ENCODE peak calls at places on chromosomes 2 and 18, in eight cellular contexts. One of them, this sample, is unnamed.

GRCh38 chr2:241080405-241081189 is 21.5 kb downstream of the MTERF4 start:
- DNase-seq in fibroblast of villous mesenchyme: no peak
- DNase-seq in psoas muscle: peak
- DNase-seq in activated gamma-delta T cell treated with Interleukin-2 at 50 U/mL for 16 hours: no peak
- DNase-seq in stimulated activated naive B cell treated with anti-CD40 and anti-IgM and Interleukin-4, amounts not matched to agents 10 μg/mL and 1 μg/mL and 100 μg/mL, for 72 hours: no peak
- DNase-seq in BJ: no peak
- DNase-seq in GM03348: no peak
- DNase-seq in NCI-H2029: no peak
- DNase-seq in this sample: peak

GRCh38 chr2:118881490-118882129 is 34.2 kb upstream of the EN1 start:
- DNase-seq in fibroblast of villous mesenchyme: peak
- DNase-seq in psoas muscle: no peak
- DNase-seq in activated gamma-delta T cell treated with Interleukin-2 at 50 U/mL for 16 hours: peak
- DNase-seq in stimulated activated naive B cell treated with anti-CD40 and anti-IgM and Interleukin-4, amounts not matched to agents 10 μg/mL and 1 μg/mL and 100 μg/mL, for 72 hours: peak
- DNase-seq in BJ: no peak
- DNase-seq in GM03348: peak
- DNase-seq in NCI-H2029: peak
- DNase-seq in this sample: peak

GRCh38 chr2:64945973-64946736 is 43.0 kb upstream of the SLC1A4 start:
- DNase-seq in fibroblast of villous mesenchyme: peak
- DNase-seq in psoas muscle: no peak
- DNase-seq in activated gamma-delta T cell treated with Interleukin-2 at 50 U/mL for 16 hours: peak
- DNase-seq in stimulated activated naive B cell treated with anti-CD40 and anti-IgM and Interleukin-4, amounts not matched to agents 10 μg/mL and 1 μg/mL and 100 μg/mL, for 72 hours: peak
- DNase-seq in BJ: no peak
- DNase-seq in GM03348: peak
- DNase-seq in NCI-H2029: no peak
- DNase-seq in this sample: peak

GRCh38 chr2:240523451-240524281 is 34.1 kb downstream of the ANKMY1 start:
- DNase-seq in fibroblast of villous mesenchyme: no peak
- DNase-seq in psoas muscle: no peak
- DNase-seq in activated gamma-delta T cell treated with Interleukin-2 at 50 U/mL for 16 hours: no peak
- DNase-seq in stimulated activated naive B cell treated with anti-CD40 and anti-IgM and Interleukin-4, amounts not matched to agents 10 μg/mL and 1 μg/mL and 100 μg/mL, for 72 hours: no peak
- DNase-seq in BJ: no peak
- DNase-seq in GM03348: peak
- DNase-seq in NCI-H2029: no peak
- DNase-seq in this sample: no peak

GRCh38 chr2:204988836-204989235 is 443.6 kb downstream of the PARD3B start:
- DNase-seq in fibroblast of villous mesenchyme: no peak
- DNase-seq in psoas muscle: no peak
- DNase-seq in activated gamma-delta T cell treated with Interleukin-2 at 50 U/mL for 16 hours: no peak
- DNase-seq in stimulated activated naive B cell treated with anti-CD40 and anti-IgM and Interleukin-4, amounts not matched to agents 10 μg/mL and 1 μg/mL and 100 μg/mL, for 72 hours: no peak
- DNase-seq in BJ: no peak
- DNase-seq in GM03348: no peak
- DNase-seq in NCI-H2029: no peak
- DNase-seq in this sample: no peak

GRCh38 chr2:101528501-101528900 is 53.6 kb upstream of the RFX8 start:
- DNase-seq in fibroblast of villous mesenchyme: no peak
- DNase-seq in psoas muscle: no peak
- DNase-seq in activated gamma-delta T cell treated with Interleukin-2 at 50 U/mL for 16 hours: no peak
- DNase-seq in stimulated activated naive B cell treated with anti-CD40 and anti-IgM and Interleukin-4, amounts not matched to agents 10 μg/mL and 1 μg/mL and 100 μg/mL, for 72 hours: no peak
- DNase-seq in BJ: no peak
- DNase-seq in GM03348: no peak
- DNase-seq in NCI-H2029: no peak
- DNase-seq in this sample: no peak

GRCh38 chr2:65382776-65383357 is 49.5 kb downstream of the SPRED2 start:
- DNase-seq in fibroblast of villous mesenchyme: peak
- DNase-seq in psoas muscle: peak
- DNase-seq in activated gamma-delta T cell treated with Interleukin-2 at 50 U/mL for 16 hours: peak
- DNase-seq in stimulated activated naive B cell treated with anti-CD40 and anti-IgM and Interleukin-4, amounts not matched to agents 10 μg/mL and 1 μg/mL and 100 μg/mL, for 72 hours: peak
- DNase-seq in BJ: peak
- DNase-seq in GM03348: peak
- DNase-seq in NCI-H2029: peak
- DNase-seq in this sample: peak

GRCh38 chr2:237532225-237532624 is 34.1 kb upstream of the PRLH start:
- DNase-seq in fibroblast of villous mesenchyme: no peak
- DNase-seq in psoas muscle: no peak
- DNase-seq in activated gamma-delta T cell treated with Interleukin-2 at 50 U/mL for 16 hours: no peak
- DNase-seq in stimulated activated naive B cell treated with anti-CD40 and anti-IgM and Interleukin-4, amounts not matched to agents 10 μg/mL and 1 μg/mL and 100 μg/mL, for 72 hours: no peak
- DNase-seq in BJ: no peak
- DNase-seq in GM03348: no peak
- DNase-seq in NCI-H2029: no peak
- DNase-seq in this sample: no peak

GRCh38 chr2:121776885-121777698 is 21.6 kb downstream of the TSN start:
- DNase-seq in fibroblast of villous mesenchyme: no peak
- DNase-seq in psoas muscle: no peak
- DNase-seq in activated gamma-delta T cell treated with Interleukin-2 at 50 U/mL for 16 hours: no peak
- DNase-seq in stimulated activated naive B cell treated with anti-CD40 and anti-IgM and Interleukin-4, amounts not matched to agents 10 μg/mL and 1 μg/mL and 100 μg/mL, for 72 hours: no peak
- DNase-seq in BJ: no peak
- DNase-seq in GM03348: no peak
- DNase-seq in NCI-H2029: no peak
- DNase-seq in this sample: no peak

GRCh38 chr2:146984014-146984413 is 860.8 kb upstream of the ACVR2A start:
- DNase-seq in fibroblast of villous mesenchyme: no peak
- DNase-seq in psoas muscle: no peak
- DNase-seq in activated gamma-delta T cell treated with Interleukin-2 at 50 U/mL for 16 hours: no peak
- DNase-seq in stimulated activated naive B cell treated with anti-CD40 and anti-IgM and Interleukin-4, amounts not matched to agents 10 μg/mL and 1 μg/mL and 100 μg/mL, for 72 hours: no peak
- DNase-seq in BJ: no peak
- DNase-seq in GM03348: no peak
- DNase-seq in NCI-H2029: no peak
- DNase-seq in this sample: no peak

GRCh38 chr2:170307988-170308387 is 130.0 kb downstream of the MYO3B start:
- DNase-seq in fibroblast of villous mesenchyme: no peak
- DNase-seq in psoas muscle: no peak
- DNase-seq in activated gamma-delta T cell treated with Interleukin-2 at 50 U/mL for 16 hours: no peak
- DNase-seq in stimulated activated naive B cell treated with anti-CD40 and anti-IgM and Interleukin-4, amounts not matched to agents 10 μg/mL and 1 μg/mL and 100 μg/mL, for 72 hours: no peak
- DNase-seq in BJ: no peak
- DNase-seq in GM03348: no peak
- DNase-seq in NCI-H2029: no peak
- DNase-seq in this sample: no peak

GRCh38 chr2:41965173-41965875 is 82.5 kb upstream of the PKDCC start:
- DNase-seq in fibroblast of villous mesenchyme: no peak
- DNase-seq in psoas muscle: no peak
- DNase-seq in activated gamma-delta T cell treated with Interleukin-2 at 50 U/mL for 16 hours: no peak
- DNase-seq in stimulated activated naive B cell treated with anti-CD40 and anti-IgM and Interleukin-4, amounts not matched to agents 10 μg/mL and 1 μg/mL and 100 μg/mL, for 72 hours: no peak
- DNase-seq in BJ: no peak
- DNase-seq in GM03348: no peak
- DNase-seq in NCI-H2029: no peak
- DNase-seq in this sample: no peak

GRCh38 chr18:67508146-67508545 is 8.4 kb downstream of the DSEL start:
- DNase-seq in fibroblast of villous mesenchyme: no peak
- DNase-seq in psoas muscle: no peak
- DNase-seq in activated gamma-delta T cell treated with Interleukin-2 at 50 U/mL for 16 hours: no peak
- DNase-seq in stimulated activated naive B cell treated with anti-CD40 and anti-IgM and Interleukin-4, amounts not matched to agents 10 μg/mL and 1 μg/mL and 100 μg/mL, for 72 hours: no peak
- DNase-seq in BJ: no peak
- DNase-seq in GM03348: no peak
- DNase-seq in NCI-H2029: no peak
- DNase-seq in this sample: no peak

GRCh38 chr2:64327510-64328414 is 126.2 kb upstream of the LGALSL start:
- DNase-seq in fibroblast of villous mesenchyme: peak
- DNase-seq in psoas muscle: peak
- DNase-seq in activated gamma-delta T cell treated with Interleukin-2 at 50 U/mL for 16 hours: peak
- DNase-seq in stimulated activated naive B cell treated with anti-CD40 and anti-IgM and Interleukin-4, amounts not matched to agents 10 μg/mL and 1 μg/mL and 100 μg/mL, for 72 hours: peak
- DNase-seq in BJ: no peak
- DNase-seq in GM03348: peak
- DNase-seq in NCI-H2029: no peak
- DNase-seq in this sample: peak

GRCh38 chr2:200585340-200585729 is 479 bp upstream of the AOX1 start:
- DNase-seq in fibroblast of villous mesenchyme: no peak
- DNase-seq in psoas muscle: no peak
- DNase-seq in activated gamma-delta T cell treated with Interleukin-2 at 50 U/mL for 16 hours: no peak
- DNase-seq in stimulated activated naive B cell treated with anti-CD40 and anti-IgM and Interleukin-4, amounts not matched to agents 10 μg/mL and 1 μg/mL and 100 μg/mL, for 72 hours: no peak
- DNase-seq in BJ: no peak
- DNase-seq in GM03348: no peak
- DNase-seq in NCI-H2029: no peak
- DNase-seq in this sample: no peak

GRCh38 chr2:121071058-121071504 is 213.9 kb downstream of the TFCP2L1 start:
- DNase-seq in fibroblast of villous mesenchyme: peak
- DNase-seq in psoas muscle: peak
- DNase-seq in activated gamma-delta T cell treated with Interleukin-2 at 50 U/mL for 16 hours: peak
- DNase-seq in stimulated activated naive B cell treated with anti-CD40 and anti-IgM and Interleukin-4, amounts not matched to agents 10 μg/mL and 1 μg/mL and 100 μg/mL, for 72 hours: peak
- DNase-seq in BJ: no peak
- DNase-seq in GM03348: peak
- DNase-seq in NCI-H2029: peak
- DNase-seq in this sample: peak